ENCODE peak calls at places on chromosome 9, in seven cellular contexts. One of them, this sample, is unnamed.

GRCh38 chr9:100099722-100100042 is 639 bp downstream of the INVS start:
- DNase-seq in NB4: no peak
- DNase-seq in GM23338: peak
- DNase-seq in A549: no peak
- DNase-seq in choroid plexus epithelial cell: no peak
- DNase-seq in CD8-positive, alpha-beta T cell: no peak
- DNase-seq in astrocyte of the spinal cord: no peak
- DNase-seq in this sample: peak

GRCh38 chr9:94772128-94772527 is 45.6 kb downstream of the AOPEP start:
- DNase-seq in NB4: no peak
- DNase-seq in GM23338: no peak
- DNase-seq in A549: no peak
- DNase-seq in choroid plexus epithelial cell: no peak
- DNase-seq in CD8-positive, alpha-beta T cell: no peak
- DNase-seq in astrocyte of the spinal cord: no peak
- DNase-seq in this sample: no peak

GRCh38 chr9:109600142-109600541 is 102.0 kb upstream of the PTPN3 start:
- DNase-seq in NB4: peak
- DNase-seq in GM23338: peak
- DNase-seq in A549: no peak
- DNase-seq in choroid plexus epithelial cell: peak
- DNase-seq in CD8-positive, alpha-beta T cell: no peak
- DNase-seq in astrocyte of the spinal cord: peak
- DNase-seq in this sample: no peak

GRCh38 chr9:119375892-119376291 is 6.7 kb upstream of the BRINP1 start:
- DNase-seq in NB4: peak
- DNase-seq in GM23338: peak
- DNase-seq in A549: peak
- DNase-seq in choroid plexus epithelial cell: peak
- DNase-seq in CD8-positive, alpha-beta T cell: no peak
- DNase-seq in astrocyte of the spinal cord: no peak
- DNase-seq in this sample: no peak

GRCh38 chr9:30799527-30800101 is 1584.8 kb upstream of the ACO1 start:
- DNase-seq in NB4: no peak
- DNase-seq in GM23338: no peak
- DNase-seq in A549: no peak
- DNase-seq in choroid plexus epithelial cell: no peak
- DNase-seq in CD8-positive, alpha-beta T cell: no peak
- DNase-seq in astrocyte of the spinal cord: no peak
- DNase-seq in this sample: no peak

GRCh38 chr9:1073497-1073896 is 23.3 kb downstream of the DMRT2 start:
- DNase-seq in NB4: no peak
- DNase-seq in GM23338: no peak
- DNase-seq in A549: no peak
- DNase-seq in choroid plexus epithelial cell: no peak
- DNase-seq in CD8-positive, alpha-beta T cell: no peak
- DNase-seq in astrocyte of the spinal cord: no peak
- DNase-seq in this sample: no peak

GRCh38 chr9:111529787-111530186 is 4.8 kb downstream of the ZNF483 start:
- DNase-seq in NB4: no peak
- DNase-seq in GM23338: peak
- DNase-seq in A549: no peak
- DNase-seq in choroid plexus epithelial cell: no peak
- DNase-seq in CD8-positive, alpha-beta T cell: no peak
- DNase-seq in astrocyte of the spinal cord: no peak
- DNase-seq in this sample: no peak

GRCh38 chr9:99169982-99170761 is 51.6 kb downstream of the ALG2 start:
- DNase-seq in NB4: no peak
- DNase-seq in GM23338: peak
- DNase-seq in A549: no peak
- DNase-seq in choroid plexus epithelial cell: no peak
- DNase-seq in CD8-positive, alpha-beta T cell: no peak
- DNase-seq in astrocyte of the spinal cord: no peak
- DNase-seq in this sample: no peak

GRCh38 chr9:122844137-122844536 is 15.7 kb upstream of the PDCL start:
- DNase-seq in NB4: no peak
- DNase-seq in GM23338: no peak
- DNase-seq in A549: no peak
- DNase-seq in choroid plexus epithelial cell: no peak
- DNase-seq in CD8-positive, alpha-beta T cell: no peak
- DNase-seq in astrocyte of the spinal cord: no peak
- DNase-seq in this sample: no peak

GRCh38 chr9:979983-980382 is 3.5 kb downstream of the DMRT3 start:
- DNase-seq in NB4: no peak
- DNase-seq in GM23338: no peak
- DNase-seq in A549: no peak
- DNase-seq in choroid plexus epithelial cell: no peak
- DNase-seq in CD8-positive, alpha-beta T cell: no peak
- DNase-seq in astrocyte of the spinal cord: no peak
- DNase-seq in this sample: no peak

GRCh38 chr9:69249337-69249736 is 75.3 kb downstream of the TJP2 start:
- DNase-seq in NB4: no peak
- DNase-seq in GM23338: no peak
- DNase-seq in A549: no peak
- DNase-seq in choroid plexus epithelial cell: peak
- DNase-seq in CD8-positive, alpha-beta T cell: no peak
- DNase-seq in astrocyte of the spinal cord: no peak
- DNase-seq in this sample: no peak

GRCh38 chr9:35599763-35600604 is 5.1 kb upstream of the TESK1 start:
- DNase-seq in NB4: peak
- DNase-seq in GM23338: peak
- DNase-seq in A549: peak
- DNase-seq in choroid plexus epithelial cell: peak
- DNase-seq in CD8-positive, alpha-beta T cell: no peak
- DNase-seq in astrocyte of the spinal cord: no peak
- DNase-seq in this sample: no peak

GRCh38 chr9:575139-575538 is 266.4 kb upstream of the DMRT1 start:
- DNase-seq in NB4: no peak
- DNase-seq in GM23338: no peak
- DNase-seq in A549: no peak
- DNase-seq in choroid plexus epithelial cell: no peak
- DNase-seq in CD8-positive, alpha-beta T cell: no peak
- DNase-seq in astrocyte of the spinal cord: no peak
- DNase-seq in this sample: no peak

GRCh38 chr9:130936285-130937117 is 2.5 kb downstream of the FIBCD1 start:
- DNase-seq in NB4: peak
- DNase-seq in GM23338: peak
- DNase-seq in A549: peak
- DNase-seq in choroid plexus epithelial cell: peak
- DNase-seq in CD8-positive, alpha-beta T cell: no peak
- DNase-seq in astrocyte of the spinal cord: peak
- DNase-seq in this sample: peak

GRCh38 chr9:116391306-116391900 is 237.8 kb downstream of the PAPPA start:
- DNase-seq in NB4: no peak
- DNase-seq in GM23338: no peak
- DNase-seq in A549: no peak
- DNase-seq in choroid plexus epithelial cell: peak
- DNase-seq in CD8-positive, alpha-beta T cell: no peak
- DNase-seq in astrocyte of the spinal cord: peak
- DNase-seq in this sample: no peak

GRCh38 chr9:84007662-84008061 is 27.1 kb downstream of the RMI1 start:
- DNase-seq in NB4: no peak
- DNase-seq in GM23338: no peak
- DNase-seq in A549: no peak
- DNase-seq in choroid plexus epithelial cell: no peak
- DNase-seq in CD8-positive, alpha-beta T cell: no peak
- DNase-seq in astrocyte of the spinal cord: no peak
- DNase-seq in this sample: no peak

DNA sequence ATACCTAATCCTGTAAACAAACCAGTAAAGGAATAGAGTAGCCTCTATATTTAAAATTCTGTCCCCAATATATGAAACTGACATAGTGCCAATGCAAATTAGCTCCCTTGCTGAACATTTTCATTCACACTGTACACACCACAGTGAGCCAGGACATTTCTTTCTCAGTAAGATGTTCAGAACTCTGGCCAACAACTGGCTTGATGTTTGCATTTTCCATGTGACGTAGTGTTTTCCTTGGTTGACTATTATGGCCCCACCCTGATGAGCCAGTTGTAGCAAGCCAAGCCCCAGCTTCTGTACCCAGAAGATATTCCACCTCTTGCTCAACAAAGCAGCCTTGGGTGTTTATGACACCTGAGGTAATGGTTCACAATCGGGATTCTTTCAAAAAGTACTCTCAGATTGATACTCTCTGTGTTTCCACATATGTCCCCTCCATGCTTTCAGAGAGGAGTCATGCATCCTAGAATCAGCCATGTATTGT is 17.7 kb upstream of the ANXA1 start:
- DNase-seq in NB4: no peak
- DNase-seq in GM23338: no peak
- DNase-seq in A549: peak
- DNase-seq in choroid plexus epithelial cell: peak
- DNase-seq in CD8-positive, alpha-beta T cell: no peak
- DNase-seq in astrocyte of the spinal cord: no peak
- DNase-seq in this sample: peak
- TF ChIP-seq CTCF in NB4: no peak
- TF ChIP-seq CTCF in GM23338: no peak
- TF ChIP-seq CTCF in A549: no peak
- TF ChIP-seq CTCF in choroid plexus epithelial cell: no peak
- TF ChIP-seq CTCF in CD8-positive, alpha-beta T cell: no peak
- TF ChIP-seq CTCF in astrocyte of the spinal cord: no peak
- TF ChIP-seq CTCF in this sample: no peak

GRCh38 chr9:106648799-106649198 is 214.2 kb upstream of the ZNF462 start:
- DNase-seq in NB4: no peak
- DNase-seq in GM23338: peak
- DNase-seq in A549: no peak
- DNase-seq in choroid plexus epithelial cell: peak
- DNase-seq in CD8-positive, alpha-beta T cell: no peak
- DNase-seq in astrocyte of the spinal cord: peak
- DNase-seq in this sample: no peak
- TF ChIP-seq CTCF in NB4: no peak
- TF ChIP-seq CTCF in GM23338: peak
- TF ChIP-seq CTCF in A549: peak
- TF ChIP-seq CTCF in choroid plexus epithelial cell: peak
- TF ChIP-seq CTCF in CD8-positive, alpha-beta T cell: no peak
- TF ChIP-seq CTCF in astrocyte of the spinal cord: peak
- TF ChIP-seq CTCF in this sample: no peak

GRCh38 chr9:81683704-81684103 is 5.6 kb downstream of the TLE1 start:
- DNase-seq in NB4: no peak
- DNase-seq in GM23338: no peak
- DNase-seq in A549: no peak
- DNase-seq in choroid plexus epithelial cell: no peak
- DNase-seq in CD8-positive, alpha-beta T cell: no peak
- DNase-seq in astrocyte of the spinal cord: no peak
- DNase-seq in this sample: no peak

GRCh38 chr9:81683214-81683613 is 6.1 kb downstream of the TLE1 start:
- DNase-seq in NB4: no peak
- DNase-seq in GM23338: no peak
- DNase-seq in A549: no peak
- DNase-seq in choroid plexus epithelial cell: no peak
- DNase-seq in CD8-positive, alpha-beta T cell: no peak
- DNase-seq in astrocyte of the spinal cord: no peak
- DNase-seq in this sample: no peak

GRCh38 chr9:81686614-81687520 is 2.5 kb downstream of the TLE1 start:
- DNase-seq in NB4: peak
- DNase-seq in GM23338: peak
- DNase-seq in A549: peak
- DNase-seq in choroid plexus epithelial cell: peak
- DNase-seq in CD8-positive, alpha-beta T cell: no peak
- DNase-seq in astrocyte of the spinal cord: peak
- DNase-seq in this sample: peak

GRCh38 chr9:81687521-81688261 is 1.7 kb downstream of the TLE1 start:
- DNase-seq in NB4: peak
- DNase-seq in GM23338: peak
- DNase-seq in A549: peak
- DNase-seq in choroid plexus epithelial cell: peak
- DNase-seq in CD8-positive, alpha-beta T cell: no peak
- DNase-seq in astrocyte of the spinal cord: peak
- DNase-seq in this sample: peak

DNA sequence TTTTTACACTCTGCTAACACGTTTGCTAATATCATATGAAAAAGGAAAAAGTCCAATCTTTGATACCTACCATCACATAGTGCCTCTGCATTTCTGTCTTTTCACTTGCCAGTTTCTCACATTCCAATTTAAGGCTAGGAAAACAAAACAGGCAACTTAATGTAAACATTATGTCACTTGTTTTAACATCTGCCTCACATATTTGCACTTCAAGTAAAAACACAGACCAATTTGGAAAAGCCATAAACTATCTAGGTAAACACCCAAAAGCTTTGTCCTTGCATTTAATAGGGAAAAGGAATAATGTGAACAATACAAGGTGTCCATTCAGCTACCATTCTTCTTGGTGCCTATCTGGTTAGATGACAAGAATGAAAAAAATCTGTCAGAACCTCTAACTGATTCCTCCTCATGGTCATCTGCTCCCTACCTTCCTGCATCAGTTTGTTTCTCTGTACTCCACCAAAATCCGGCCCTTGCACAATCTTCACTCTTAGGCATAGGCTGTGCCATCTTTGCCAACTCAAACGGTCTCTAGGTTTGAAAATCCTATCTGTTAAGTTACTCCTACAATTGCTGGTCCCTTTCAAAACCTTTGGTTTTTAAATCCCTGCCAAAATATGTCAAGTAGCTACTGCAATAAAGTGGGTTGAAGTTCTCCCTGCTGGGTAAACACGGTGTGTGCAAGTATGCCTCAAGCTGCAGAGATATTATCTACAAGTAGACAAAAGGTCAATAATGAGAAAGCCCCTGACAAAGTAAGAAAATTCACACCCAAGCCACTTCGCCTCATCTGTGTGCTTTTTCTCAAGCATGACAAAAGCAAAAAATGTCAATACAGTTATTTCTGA is 3.4 kb downstream of the TLE1 start:
- DNase-seq in NB4: no peak
- DNase-seq in GM23338: no peak
- DNase-seq in A549: peak
- DNase-seq in choroid plexus epithelial cell: peak
- DNase-seq in CD8-positive, alpha-beta T cell: no peak
- DNase-seq in astrocyte of the spinal cord: peak
- DNase-seq in this sample: no peak
- TF ChIP-seq CTCF in NB4: no peak
- TF ChIP-seq CTCF in GM23338: no peak
- TF ChIP-seq CTCF in A549: no peak
- TF ChIP-seq CTCF in choroid plexus epithelial cell: peak
- TF ChIP-seq CTCF in CD8-positive, alpha-beta T cell: no peak
- TF ChIP-seq CTCF in astrocyte of the spinal cord: peak
- TF ChIP-seq CTCF in this sample: no peak

DNA sequence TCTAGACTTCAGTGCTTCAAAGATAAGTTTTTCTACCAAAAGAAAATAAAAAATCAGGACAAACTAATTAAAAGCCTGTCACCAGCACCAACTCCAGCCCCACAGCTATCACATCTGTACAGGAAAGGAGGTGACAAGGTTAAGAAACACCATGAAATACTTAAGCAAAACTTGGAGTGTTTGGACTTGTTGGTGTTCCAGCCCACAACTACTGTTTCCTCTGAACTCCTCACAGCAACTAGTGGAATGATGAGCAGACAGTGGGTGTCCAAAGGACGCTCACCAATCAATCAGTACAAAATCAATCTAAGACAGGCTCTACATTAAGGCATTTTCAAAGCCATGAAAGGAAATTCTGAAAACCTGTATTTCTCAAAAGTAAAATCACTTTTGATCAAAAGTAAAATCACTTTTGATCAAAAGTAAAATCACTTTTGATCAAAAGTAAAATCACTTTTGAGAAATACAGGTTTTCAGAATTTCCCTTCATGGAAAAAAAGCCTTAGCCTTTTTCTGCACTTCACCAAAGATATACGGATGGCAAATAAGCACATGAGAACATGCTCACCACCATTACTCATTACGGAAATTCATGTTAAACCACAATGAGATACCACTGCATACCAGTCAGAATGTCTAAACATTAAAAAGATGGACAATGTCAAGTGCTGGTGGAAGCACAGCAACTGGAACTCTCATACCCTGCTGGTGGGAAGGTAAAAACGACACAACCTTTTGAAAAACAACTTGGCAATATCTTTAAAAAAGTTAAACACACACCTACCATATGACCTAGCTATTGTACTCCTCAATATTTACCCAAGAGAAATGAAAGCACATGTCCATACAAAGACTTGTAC is 79.7 kb downstream of the MED27 start:
- DNase-seq in NB4: no peak
- DNase-seq in GM23338: no peak
- DNase-seq in A549: no peak
- DNase-seq in choroid plexus epithelial cell: peak
- DNase-seq in CD8-positive, alpha-beta T cell: no peak
- DNase-seq in astrocyte of the spinal cord: peak
- DNase-seq in this sample: no peak
- TF ChIP-seq CTCF in NB4: no peak
- TF ChIP-seq CTCF in GM23338: no peak
- TF ChIP-seq CTCF in A549: no peak
- TF ChIP-seq CTCF in choroid plexus epithelial cell: peak
- TF ChIP-seq CTCF in CD8-positive, alpha-beta T cell: no peak
- TF ChIP-seq CTCF in astrocyte of the spinal cord: peak
- TF ChIP-seq CTCF in this sample: no peak

This sample was measured in Calu3.